ENCODE peak calls at places on chromosome 14, in five cellular contexts. F, R, K, W and A are unnamed samples.

GRCh38 chr14:33943081-33943480 is 7.8 kb downstream of the EGLN3 start:
- DNase-seq in F (no peak), K (no peak), W (no peak), R (no peak), A (no peak)

GRCh38 chr14:96307434-96307833 is 51.4 kb downstream of the BDKRB1 start:
- DNase-seq in W (no peak), R (no peak), F (no peak), K (no peak), A (no peak)

GRCh38 chr14:39217214-39217879 is 16.4 kb upstream of the MIA2 start:
- DNase-seq in R (no peak), K (no peak), F (no peak), W (no peak), A (no peak)

GRCh38 chr14:66645716-66646115 is 137.8 kb downstream of the GPHN start:
- DNase-seq in R (no peak), W (no peak), K (peak; percentile 32), F (peak; percentile 11), A (no peak)

GRCh38 chr14:34243401-34243800 is 218.6 kb downstream of the SPTSSA start:
- DNase-seq in K (no peak), F (no peak), W (no peak), R (no peak), A (no peak)

GRCh38 chr14:88198441-88198840 is 124.6 kb downstream of the KCNK10 start:
- DNase-seq in W (no peak), K (no peak), F (no peak), R (no peak), A (no peak)

GRCh38 chr14:45891417-45892080 is 638.5 kb upstream of the MIS18BP1 start:
- DNase-seq in F (no peak), K (no peak), R (no peak), W (no peak), A (no peak)

GRCh38 chr14:54116972-54117371 is 160.3 kb upstream of the BMP4 start:
- DNase-seq in R (no peak), W (no peak), K (peak; percentile 24), F (peak; percentile 47), A (no peak)

GRCh38 chr14:31228533-31228932 is 20.9 kb upstream of the HECTD1 start:
- DNase-seq in K (peak; percentile 60), W (no peak), R (no peak), F (no peak), A (no peak)

GRCh38 chr14:38791862-38792261 is 311.2 kb downstream of the SEC23A start:
- DNase-seq in W (no peak), F (no peak), R (no peak), K (no peak), A (no peak)

GRCh38 chr14:30657606-30658163 is 35.6 kb downstream of the SCFD1 start:
- DNase-seq in K (peak; percentile 33), W (no peak), R (no peak), F (no peak), A (no peak)

GRCh38 chr14:61152851-61153364 is 128.2 kb downstream of the TMEM30B start:
- DNase-seq in R (no peak), W (no peak), F (no peak), K (peak; percentile 66), A (no peak)

GRCh38 chr14:104665663-104666522 is 23.5 kb upstream of the INF2 start:
- DNase-seq in F (no peak), W (no peak), R (no peak), K (no peak), A (no peak)

GRCh38 chr14:61177279-61178225 is 103.6 kb downstream of the TMEM30B start:
- DNase-seq in F (no peak), W (no peak), K (no peak), R (no peak), A (no peak)

GRCh38 chr14:21846227-21846885 is 172.7 kb upstream of the OR4E1 start:
- DNase-seq in W (no peak), K (peak; percentile 17), F (peak; percentile 25), R (no peak), A (peak; percentile 8)

GRCh38 chr14:76772300-76773187 is 11.3 kb downstream of the VASH1 start:
- DNase-seq in W (peak; percentile 64), K (peak; percentile 99), F (peak; percentile 64), R (no peak), A (no peak)

GRCh38 chr14:35122696-35123387 is 490 bp downstream of the PRORP start:
- DNase-seq in W (no peak), F (peak; percentile 2), K (peak; percentile 52), R (no peak), A (no peak)

GRCh38 chr14:23438130-23438893 is 2.9 kb upstream of the MYH7 start:
- DNase-seq in F (no peak), K (no peak), R (no peak), W (peak; percentile 55), A (no peak)

GRCh38 chr14:97077253-97077653 is 280.1 kb downstream of the VRK1 start:
- DNase-seq in F (peak; percentile 47), K (peak; percentile 5), R (peak; percentile 55), W (no peak), A (no peak)

GRCh38 chr14:79856357-79856756 is 354.9 kb downstream of the DIO2 start:
- DNase-seq in K (peak; percentile 66), R (peak; percentile 20), F (peak; percentile 65), W (no peak), A (no peak)

GRCh38 chr14:29442720-29443119 is 484.9 kb downstream of the PRKD1 start:
- DNase-seq in K (peak; percentile 58), W (no peak), F (peak; percentile 7), R (peak; percentile 18), A (no peak)

GRCh38 chr14:24063263-24063836 is 8.0 kb upstream of the CPNE6 start:
- DNase-seq in F (no peak), K (no peak), W (no peak), R (no peak), A (no peak)

GRCh38 chr14:100275214-100275613 is 31.0 kb downstream of the SLC25A29 start:
- DNase-seq in R (no peak), F (no peak), K (no peak), W (no peak), A (no peak)

GRCh38 chr14:93970589-93970966 is 5.8 kb downstream of the ASB2 start:
- DNase-seq in K (no peak), W (no peak), R (no peak), F (no peak), A (no peak)

GRCh38 chr14:61750708-61751474 is 11.3 kb upstream of the SNAPC1 start:
- DNase-seq in R (no peak), K (peak; percentile 80), F (no peak), W (no peak), A (peak; percentile 49)

GRCh38 chr14:74474376-74474775 is 18.7 kb downstream of the NPC2 start:
- DNase-seq in F (no peak), K (peak; percentile 26), W (no peak), R (no peak), A (no peak)

GRCh38 chr14:33897878-33898535 is 52.9 kb downstream of the EGLN3 start:
- DNase-seq in W (no peak), K (no peak), R (no peak), F (no peak), A (peak; percentile 37)

GRCh38 chr14:105092912-105093425 is 27.7 kb upstream of the GPR132 start:
- DNase-seq in F (peak; percentile 12), R (no peak), W (peak; percentile 80), K (peak; percentile 75), A (no peak)

GRCh38 chr14:100839573-100840175 is 13.8 kb downstream of the MEG3 start:
- DNase-seq in K (no peak), R (no peak), W (no peak), F (no peak), A (no peak)

GRCh38 chr14:55383039-55383438 is 28.6 kb downstream of the ATG14 start:
- DNase-seq in F (peak; percentile 38), W (no peak), K (no peak), R (no peak), A (no peak)

GRCh38 chr14:59189281-59189821 is 884 bp downstream of the DAAM1 start:
- DNase-seq in W (peak; percentile 69), F (peak; percentile 5), R (no peak), K (peak; percentile 33), A (no peak)

GRCh38 chr14:75456069-75457023 is 28.5 kb downstream of the JDP2 start:
- DNase-seq in W (no peak), K (no peak), R (no peak), F (no peak), A (no peak)